ENCODE peak calls at places on chromosomes 2 and 18, in nine cellular contexts. W is kidney glomerular epithelial cell, Q is H7, X is GM12864, N is GM19239, O is neural progenitor cell, J is amniotic stem cell, A is uterus, E is foreskin fibroblast. P is an unnamed sample.

GRCh38 chr2:161239416-161240109 is 68.7 kb upstream of the PSMD14 start:
- DNase-seq in X (no peak), W (no peak), Q (peak), O (peak), N (no peak), J (no peak), E (no peak), A (no peak), P (no peak)

GRCh38 chr18:8373486-8373885 is 235.8 kb upstream of the RAB12 start:
- DNase-seq in N (no peak), X (no peak), A (no peak), O (no peak), E (no peak), W (no peak), J (no peak), Q (no peak), P (no peak)

GRCh38 chr2:156908825-156909224 is 348.7 kb upstream of the GALNT5 start:
- DNase-seq in A (no peak), N (no peak), O (no peak), E (peak), X (no peak), Q (no peak), W (peak), J (no peak), P (no peak)

GRCh38 chr2:120358734-120359465 is 13.0 kb downstream of the INHBB start:
- DNase-seq in E (no peak), W (no peak), J (no peak), A (no peak), O (no peak), X (no peak), Q (no peak), N (no peak), P (no peak)

GRCh38 chr2:44707945-44708645 is 233.4 kb upstream of the SIX3 start:
- DNase-seq in N (no peak), W (no peak), J (no peak), X (peak), Q (no peak), E (no peak), O (peak), A (no peak), P (no peak)

GRCh38 chr2:12321886-12322285 is 394.9 kb upstream of the TRIB2 start:
- DNase-seq in E (no peak), A (no peak), X (no peak), J (no peak), W (no peak), Q (no peak), O (no peak), N (no peak), P (no peak)

GRCh38 chr2:230986520-230987136 is 9.3 kb upstream of the SPATA3 start:
- DNase-seq in E (no peak), N (no peak), Q (no peak), J (no peak), A (no peak), W (no peak), O (no peak), X (no peak), P (no peak)

GRCh38 chr2:33262097-33262496 is 214.4 kb upstream of the RASGRP3 start:
- DNase-seq in E (no peak), X (no peak), O (no peak), W (no peak), N (no peak), J (no peak), A (no peak), Q (no peak), P (no peak)

GRCh38 chr18:7632152-7633098 is 65.3 kb downstream of the PTPRM start:
- DNase-seq in E (no peak), A (no peak), N (no peak), W (peak), Q (no peak), X (no peak), J (no peak), O (no peak), P (no peak)

GRCh38 chr2:38095655-38095995 is 19.7 kb upstream of the CYP1B1 start:
- DNase-seq in A (no peak), Q (no peak), E (no peak), O (no peak), N (no peak), W (no peak), J (no peak), X (no peak), P (no peak)

GRCh38 chr2:208142255-208142924 is 3.6 kb downstream of the CRYGB start:
- DNase-seq in W (no peak), X (no peak), Q (no peak), N (no peak), E (peak), O (no peak), J (no peak), A (no peak), P (no peak)

GRCh38 chr2:70901235-70902066 is 34.2 kb upstream of the ATP6V1B1 start:
- DNase-seq in A (no peak), X (no peak), E (peak), N (no peak), O (peak), Q (peak), W (peak), J (no peak), P (no peak)

GRCh38 chr2:36404754-36405153 is 49.2 kb downstream of the CRIM1 start:
- DNase-seq in N (no peak), E (no peak), W (no peak), J (no peak), A (no peak), Q (no peak), X (no peak), O (no peak), P (no peak)

GRCh38 chr2:110660558-110660957 is 17.3 kb downstream of the BUB1 start:
- DNase-seq in N (no peak), O (no peak), J (no peak), X (no peak), A (no peak), W (no peak), E (no peak), Q (no peak), P (no peak)

GRCh38 chr2:207670887-207671286 is 40.6 kb upstream of the CCNYL1 start:
- DNase-seq in A (no peak), E (no peak), J (no peak), Q (peak), N (no peak), W (no peak), O (peak), X (no peak), P (no peak)

GRCh38 chr2:114118088-114118487 is 228.2 kb downstream of the ACTR3 start:
- DNase-seq in E (no peak), W (no peak), J (no peak), Q (no peak), N (no peak), X (no peak), O (no peak), A (no peak), P (no peak)

GRCh38 chr2:8537572-8538155 is 144.2 kb upstream of the ID2 start:
- DNase-seq in A (no peak), E (no peak), X (no peak), N (no peak), W (no peak), J (no peak), Q (no peak), O (no peak), P (no peak)

GRCh38 chr18:61335737-61336555 is 2.7 kb downstream of the CDH20 start:
- DNase-seq in W (no peak), O (no peak), E (no peak), A (no peak), X (no peak), N (no peak), J (no peak), Q (no peak), P (no peak)

GRCh38 chr2:117562654-117563053 is 251.8 kb upstream of the DDX18 start:
- DNase-seq in O (no peak), X (no peak), N (no peak), Q (no peak), A (no peak), J (no peak), E (no peak), W (no peak), P (no peak)

GRCh38 chr2:190663348-190663747 is 14.5 kb downstream of the NAB1 start:
- DNase-seq in Q (no peak), X (no peak), A (no peak), W (no peak), E (no peak), N (no peak), J (no peak), O (no peak), P (no peak)

GRCh38 chr18:79508565-79509535 is 113.1 kb downstream of the NFATC1 start:
- DNase-seq in J (no peak), X (no peak), E (no peak), O (no peak), Q (peak), A (peak), N (no peak), W (no peak), P (no peak)

GRCh38 chr2:143513081-143513480 is 383.9 kb downstream of the ARHGAP15 start:
- DNase-seq in X (no peak), J (no peak), N (peak), A (peak), Q (peak), W (peak), E (peak), O (peak), P (no peak)

GRCh38 chr2:126227250-126227649 is 428.7 kb upstream of the GYPC start:
- DNase-seq in Q (peak), E (no peak), N (no peak), A (no peak), X (no peak), W (no peak), O (peak), J (no peak), P (no peak)

GRCh38 chr2:119197529-119198266 is 25.9 kb upstream of the STEAP3 start:
- DNase-seq in A (no peak), O (no peak), E (no peak), W (no peak), N (no peak), X (no peak), Q (no peak), J (no peak), P (no peak)

GRCh38 chr2:180122874-180123273 is 115.8 kb upstream of the CWC22 start:
- DNase-seq in W (no peak), J (no peak), E (peak), A (no peak), X (no peak), N (no peak), Q (no peak), O (no peak), P (peak)

GRCh38 chr2:36399050-36399449 is 43.5 kb downstream of the CRIM1 start:
- DNase-seq in J (no peak), X (no peak), O (no peak), A (no peak), W (no peak), N (no peak), Q (no peak), E (no peak), P (no peak)

GRCh38 chr2:71581015-71581414 is 127.7 kb downstream of the DYSF start:
- DNase-seq in X (no peak), Q (no peak), N (no peak), A (peak), O (no peak), W (no peak), E (no peak), J (no peak), P (no peak)

GRCh38 chr2:118056165-118056534 is 32.1 kb upstream of the INSIG2 start:
- DNase-seq in X (peak), N (no peak), W (no peak), O (no peak), E (no peak), Q (no peak), J (no peak), A (no peak), P (no peak)

GRCh38 chr2:118569876-118570535 is 277.4 kb downstream of the EN1 start:
- DNase-seq in E (no peak), J (no peak), Q (no peak), O (no peak), W (no peak), A (no peak), N (no peak), X (no peak), P (no peak)

GRCh38 chr18:79694895-79695213 is 15.3 kb downstream of the CTDP1 start:
- DNase-seq in W (no peak), N (no peak), J (no peak), E (no peak), A (no peak), Q (no peak), X (no peak), O (no peak), P (no peak)

GRCh38 chr2:27566628-27567027 is 16.2 kb upstream of the ZNF512 start:
- DNase-seq in O (no peak), N (no peak), A (no peak), W (peak), J (no peak), E (peak), Q (no peak), X (no peak), P (peak)

GRCh38 chr2:45397292-45397691 is 213.8 kb downstream of the SRBD1 start:
- DNase-seq in Q (no peak), E (no peak), J (no peak), X (no peak), W (no peak), A (no peak), N (no peak), O (no peak), P (no peak)

GRCh38 chr2:85394256-85394655 is 15.9 kb downstream of the CAPG start:
- DNase-seq in X (no peak), W (no peak), N (no peak), O (no peak), J (no peak), E (no peak), Q (no peak), A (no peak), P (no peak)

GRCh38 chr18:56878712-56879111 is 227.6 kb downstream of the WDR7 start:
- DNase-seq in W (no peak), Q (no peak), X (no peak), E (no peak), N (no peak), J (no peak), A (no peak), O (no peak), P (no peak)

GRCh38 chr18:7139409-7139808 is 21.8 kb upstream of the LAMA1 start:
- DNase-seq in A (no peak), W (no peak), J (no peak), N (no peak), E (no peak), O (no peak), X (no peak), Q (no peak), P (no peak)